ENCODE peak calls at places on chromosomes 3 and 15, in seven cellular contexts. J is GM13976; A is HTR-8/SVneo; W is ELR; C is stimulated activated CD8-positive, alpha-beta memory T cell treated with anti-CD3 and anti-CD28 coated beads, Interleukin-15, amount 100 ng/mL, for 4 hours; M is AG10803; Y is NAMALWA. R is an unnamed sample.

GRCh38 chr15:65423150-65423976 is 616 bp upstream of the IGDCC4 start:
- DNase-seq in Y (no peak), A (no peak), M (no peak), J (no peak), W (no peak), C (no peak), R (no peak)

GRCh38 chr3:136350557-136350956 is 100.4 kb downstream of the PCCB start:
- DNase-seq in Y (no peak), J (no peak), M (peak; percentile 91), A (peak; percentile 17), C (no peak), W (peak; percentile 62), R (no peak)

GRCh38 chr15:53580371-53580770 is 179.1 kb downstream of the WDR72 start:
- DNase-seq in W (no peak), A (no peak), Y (no peak), J (no peak), M (no peak), C (no peak), R (no peak)

GRCh38 chr15:40092416-40093223 is 16.1 kb downstream of the BMF start:
- DNase-seq in W (no peak), Y (peak; percentile 11), C (no peak), A (no peak), J (no peak), M (peak; percentile 98), R (no peak)

GRCh38 chr3:126212629-126213375 is 32.4 kb upstream of the ALDH1L1 start:
- DNase-seq in C (no peak), Y (peak; percentile 7), J (peak; percentile 38), W (peak; percentile 70), A (no peak), M (peak; percentile 46), R (no peak)

GRCh38 chr3:13853978-13854296 is 25.9 kb downstream of the WNT7A start:
- DNase-seq in A (no peak), M (no peak), W (peak; percentile 17), C (no peak), Y (no peak), J (no peak), R (no peak)

GRCh38 chr15:36256258-36256825 is 323.1 kb upstream of the CDIN1 start:
- DNase-seq in A (no peak), J (no peak), M (no peak), Y (no peak), W (no peak), C (no peak), R (no peak)

GRCh38 chr3:71585891-71586809 is 2.6 kb upstream of the FOXP1 start:
- DNase-seq in A (no peak), M (peak; percentile 63), W (peak; percentile 58), C (no peak), J (peak; percentile 18), Y (peak; percentile 58), R (no peak)

GRCh38 chr3:106848099-106848498 is 529.1 kb upstream of the CCDC54 start:
- DNase-seq in A (no peak), W (no peak), J (no peak), M (no peak), Y (no peak), C (no peak), R (no peak)

GRCh38 chr15:29401644-29402043 is 132.0 kb upstream of the NSMCE3 start:
- DNase-seq in C (no peak), J (no peak), W (no peak), M (no peak), Y (no peak), A (no peak), R (no peak)

GRCh38 chr3:149180057-149180573 is 41.5 kb downstream of the CP start:
- DNase-seq in J (no peak), M (peak; percentile 100), A (peak; percentile 89), Y (no peak), C (no peak), W (peak; percentile 100), R (no peak)

GRCh38 chr3:123158330-123158729 is 43.4 kb upstream of the SEC22A start:
- DNase-seq in W (peak; percentile 28), C (no peak), Y (no peak), M (no peak), J (no peak), A (no peak), R (no peak)

GRCh38 chr3:99246010-99246654 is 344.6 kb upstream of the DCBLD2 start:
- DNase-seq in C (no peak), M (peak; percentile 61), Y (no peak), J (no peak), A (peak; percentile 23), W (peak; percentile 52), R (no peak)

GRCh38 chr3:17384567-17385296 is 357.7 kb downstream of the TBC1D5 start:
- DNase-seq in A (no peak), W (no peak), C (no peak), M (peak; percentile 49), Y (no peak), J (no peak), R (no peak)

GRCh38 chr15:68316061-68316804 is 38.7 kb downstream of the FEM1B start:
- DNase-seq in J (no peak), A (no peak), C (no peak), W (peak; percentile 17), Y (no peak), M (no peak), R (no peak)

R was measured in esophagus squamous epithelium.